ENCODE peak calls at places on chromosomes 6 and 20, in seven cellular contexts. Y is stomach, K is ovary, L is A549, A is H1, T is esophagus muscularis mucosa, X is transverse colon. I is an unnamed sample.

GRCh38 chr20:47546184-47547033 is 44.7 kb downstream of the NCOA3 start:
- DNase-seq in K (no peak), Y (no peak), T (no peak), L (no peak), X (no peak), A (no peak), I (no peak)

GRCh38 chr20:6140947-6141346 is 18.1 kb upstream of the FERMT1 start:
- DNase-seq in A (no peak), K (no peak), L (peak; percentile 62), X (no peak), Y (no peak), T (no peak), I (no peak)

GRCh38 chr6:152117156-152118129 is 310.0 kb downstream of the ESR1 start:
- DNase-seq in A (no peak), T (no peak), K (no peak), Y (no peak), X (no peak), L (no peak), I (no peak)

GRCh38 chr6:143123081-143123480 is 62.4 kb downstream of the AIG1 start:
- DNase-seq in K (no peak), Y (no peak), T (no peak), A (no peak), L (no peak), X (no peak), I (no peak)

GRCh38 chr6:158086706-158087518 is 81.2 kb downstream of the SERAC1 start:
- DNase-seq in T (no peak), K (peak; percentile 83), A (no peak), Y (no peak), L (no peak), X (peak; percentile 27), I (no peak)

GRCh38 chr20:46558511-46558959 is 8.1 kb upstream of the OCSTAMP start:
- DNase-seq in Y (peak; percentile 62), X (no peak), T (no peak), K (no peak), A (no peak), L (peak; percentile 73), I (no peak)

GRCh38 chr6:91704531-91704930 is 1117.7 kb upstream of the MAP3K7 start:
- DNase-seq in T (no peak), Y (no peak), X (no peak), A (no peak), L (no peak), K (no peak), I (no peak)

GRCh38 chr20:21289651-21290050 is 13.5 kb upstream of the XRN2 start:
- DNase-seq in Y (no peak), A (no peak), X (no peak), L (no peak), K (no peak), T (no peak), I (no peak)

GRCh38 chr6:32424584-32424983 is 15.1 kb upstream of the HLA-DRA start:
- DNase-seq in Y (no peak), K (no peak), T (no peak), X (no peak), L (no peak), A (no peak), I (no peak)

GRCh38 chr6:158645064-158646022 is 800 bp upstream of the DYNLT1 start:
- DNase-seq in T (peak; percentile 70), Y (peak; percentile 14), X (no peak), A (no peak), L (no peak), K (no peak), I (no peak)

GRCh38 chr20:47262365-47263013 is 94.0 kb downstream of the ZMYND8 start:
- DNase-seq in T (no peak), K (no peak), L (no peak), Y (no peak), A (no peak), X (no peak), I (no peak)

GRCh38 chr6:139597781-139598368 is 223.4 kb upstream of the CITED2 start:
- DNase-seq in T (no peak), A (no peak), K (peak; percentile 81), L (peak; percentile 61), X (peak; percentile 86), Y (peak; percentile 80), I (peak; percentile 54)

GRCh38 chr6:11197175-11197535 is 35.3 kb downstream of the NEDD9 start:
- DNase-seq in X (no peak), T (no peak), L (no peak), K (no peak), Y (no peak), A (no peak), I (no peak)

GRCh38 chr20:51800132-51800721 is 2.1 kb downstream of the SALL4 start:
- DNase-seq in T (no peak), Y (peak; percentile 72), A (peak; percentile 82), K (peak; percentile 57), L (peak; percentile 62), X (peak; percentile 69), I (peak; percentile 16)

GRCh38 chr20:37194616-37195015 is 15.3 kb upstream of the MROH8 start:
- DNase-seq in A (no peak), Y (no peak), L (no peak), X (no peak), K (no peak), T (no peak), I (no peak)

GRCh38 chr6:167747152-167747427 is 79.6 kb upstream of the AFDN start:
- DNase-seq in Y (no peak), A (no peak), X (no peak), T (no peak), L (no peak), K (no peak), I (no peak)

GRCh38 chr6:119647309-119647708 is 297.7 kb upstream of the MAN1A1 start:
- DNase-seq in X (no peak), K (no peak), A (no peak), L (no peak), T (no peak), Y (no peak), I (no peak)

GRCh38 chr6:143260857-143261256 is 189.6 kb downstream of the ADAT2 start:
- DNase-seq in Y (no peak), T (no peak), X (no peak), K (no peak), A (no peak), L (peak; percentile 1), I (no peak)

GRCh38 chr6:31952140-31952805 is 6.4 kb downstream of the CFB start:
- DNase-seq in Y (peak; percentile 75), L (peak; percentile 43), K (peak; percentile 68), X (peak; percentile 61), T (no peak), A (no peak), I (peak; percentile 58)

GRCh38 chr6:110529355-110529754 is 52.9 kb upstream of the SLC22A16 start:
- DNase-seq in X (no peak), K (no peak), A (no peak), T (no peak), L (no peak), Y (no peak), I (no peak)

GRCh38 chr6:20770776-20771175 is 236.5 kb downstream of the CDKAL1 start:
- DNase-seq in A (no peak), L (peak; percentile 4), X (no peak), K (no peak), Y (no peak), T (no peak), I (no peak)

GRCh38 chr6:20771427-20771826 is 237.2 kb downstream of the CDKAL1 start:
- DNase-seq in K (no peak), Y (no peak), A (peak; percentile 27), L (no peak), T (no peak), X (no peak), I (no peak)

GRCh38 chr6:20773822-20774221 is 239.6 kb downstream of the CDKAL1 start:
- DNase-seq in Y (no peak), T (no peak), A (no peak), K (no peak), L (no peak), X (no peak), I (no peak)

GRCh38 chr6:20769651-20770050 is 235.4 kb downstream of the CDKAL1 start:
- DNase-seq in X (no peak), Y (no peak), K (no peak), T (no peak), A (no peak), L (no peak), I (no peak)
- TF ChIP-seq EP300 in X (no peak), Y (no peak), K (no peak), T (no peak), A (no peak), L (no peak), I (no peak)

GRCh38 chr20:45329497-45330319 is 18.5 kb downstream of the SDC4 start:
- DNase-seq in Y (peak; percentile 88), A (no peak), T (no peak), X (no peak), K (no peak), L (no peak), I (no peak)
- TF ChIP-seq EP300 in Y (no peak), A (no peak), T (no peak), X (no peak), K (no peak), L (no peak), I (no peak)

GRCh38 chr6:160783741-160784140 is 81.7 kb downstream of the PLG start:
- DNase-seq in T (no peak), X (no peak), A (no peak), Y (no peak), L (no peak), K (no peak), I (no peak)

GRCh38 chr6:160781298-160781697 is 79.3 kb downstream of the PLG start:
- DNase-seq in Y (no peak), L (no peak), T (no peak), X (no peak), A (no peak), K (no peak), I (no peak)

GRCh38 chr6:160782228-160782627 is 80.2 kb downstream of the PLG start:
- DNase-seq in K (no peak), A (no peak), L (no peak), T (no peak), Y (no peak), X (no peak), I (no peak)
- TF ChIP-seq EP300 in K (no peak), A (no peak), L (no peak), T (no peak), Y (no peak), X (no peak), I (no peak)

GRCh38 chr6:6707143-6707542 is 118.6 kb downstream of the LY86 start:
- DNase-seq in Y (no peak), A (no peak), T (no peak), K (no peak), X (no peak), L (no peak), I (no peak)

GRCh38 chr6:6712258-6712978 is 123.9 kb downstream of the LY86 start:
- DNase-seq in A (no peak), T (no peak), L (peak; percentile 83), Y (peak; percentile 72), K (no peak), X (peak; percentile 51), I (no peak)

GRCh38 chr6:6711832-6712231 is 123.3 kb downstream of the LY86 start:
- DNase-seq in L (no peak), X (no peak), A (no peak), K (no peak), Y (no peak), T (no peak), I (no peak)

GRCh38 chr6:6712979-6713514 is 124.5 kb downstream of the LY86 start:
- DNase-seq in Y (no peak), L (no peak), A (no peak), X (no peak), K (no peak), T (no peak), I (no peak)

GRCh38 chr6:6709106-6709505 is 120.6 kb downstream of the LY86 start:
- DNase-seq in L (no peak), T (no peak), K (no peak), A (no peak), X (no peak), Y (no peak), I (no peak)
- TF ChIP-seq EP300 in L (no peak), T (no peak), K (no peak), A (no peak), X (no peak), Y (no peak), I (no peak)

I was measured in tibial nerve.